ENCODE peak calls at places on chromosome 2, in six cellular contexts. I is activated naive CD4-positive, alpha-beta T cell; Z is hypothalamus; B is nephron progenitor cell; A is H9; F is SK-MEL-5. N is an unnamed sample.

GRCh38 chr2:232480201-232481190 is 7.1 kb downstream of the ECEL1 start:
- DNase-seq in I (no peak), Z (no peak), B (peak; percentile 4), A (peak; percentile 23), F (no peak), N (no peak)

GRCh38 chr2:161367675-161368074 is 48.4 kb upstream of the TBR1 start:
- DNase-seq in I (no peak), Z (no peak), B (no peak), A (no peak), F (no peak), N (no peak)

GRCh38 chr2:148928395-148928794 is 53.4 kb downstream of the KIF5C start:
- DNase-seq in I (no peak), Z (no peak), B (no peak), A (no peak), F (no peak), N (no peak)

GRCh38 chr2:108388045-108388444 is 10.3 kb downstream of the SULT1C4 start:
- DNase-seq in I (no peak), Z (no peak), B (no peak), A (no peak), F (no peak), N (no peak)

GRCh38 chr2:120379916-120380893 is 34.3 kb downstream of the INHBB start:
- DNase-seq in I (no peak), Z (no peak), B (no peak), A (no peak), F (peak; percentile 14), N (no peak)

GRCh38 chr2:230225486-230225885 is at the start of gene SP140:
- DNase-seq in I (peak; percentile 39), Z (no peak), B (no peak), A (no peak), F (no peak), N (no peak)

GRCh38 chr2:117514391-117514790 is 300.1 kb upstream of the DDX18 start:
- DNase-seq in I (no peak), Z (no peak), B (no peak), A (no peak), F (no peak), N (no peak)

GRCh38 chr2:205053827-205054410 is 508.6 kb downstream of the PARD3B start:
- DNase-seq in I (no peak), Z (no peak), B (no peak), A (no peak), F (no peak), N (no peak)

GRCh38 chr2:11753452-11753885 is 7.0 kb downstream of the LPIN1 start:
- DNase-seq in I (no peak), Z (no peak), B (no peak), A (no peak), F (no peak), N (peak; percentile 60)

GRCh38 chr2:197286805-197287595 is 23.6 kb downstream of the ANKRD44 start:
- DNase-seq in I (no peak), Z (peak; percentile 25), B (no peak), A (no peak), F (peak; percentile 90), N (no peak)

GRCh38 chr2:47239119-47239969 is 84.2 kb upstream of the STPG4 start:
- DNase-seq in I (no peak), Z (no peak), B (peak; percentile 30), A (no peak), F (no peak), N (peak; percentile 80)

GRCh38 chr2:234686088-234686890 is 189.4 kb upstream of the ARL4C start:
- DNase-seq in I (no peak), Z (no peak), B (peak; percentile 55), A (peak; percentile 90), F (no peak), N (no peak)

GRCh38 chr2:110173523-110173922 is 31.3 kb downstream of the NPHP1 start:
- DNase-seq in I (no peak), Z (no peak), B (no peak), A (no peak), F (no peak), N (no peak)

GRCh38 chr2:44730583-44730982 is 210.9 kb upstream of the SIX3 start:
- DNase-seq in I (no peak), Z (no peak), B (no peak), A (no peak), F (no peak), N (no peak)

GRCh38 chr2:74532222-74532621 is 2.5 kb downstream of the HTRA2 start:
- DNase-seq in I (no peak), Z (no peak), B (no peak), A (no peak), F (peak; percentile 76), N (no peak)

GRCh38 chr2:176234216-176234615 is 35.0 kb upstream of the MTX2 start:
- DNase-seq in I (no peak), Z (no peak), B (no peak), A (no peak), F (peak; percentile 30), N (no peak)

GRCh38 chr2:207123776-207124391 is 41.9 kb downstream of the KLF7 start:
- DNase-seq in I (no peak), Z (no peak), B (no peak), A (no peak), F (no peak), N (no peak)

GRCh38 chr2:76467326-76467725 is 756.6 kb upstream of the GCFC2 start:
- DNase-seq in I (no peak), Z (no peak), B (no peak), A (no peak), F (no peak), N (no peak)

GRCh38 chr2:207165121-207166038 is at the start of gene KLF7:
- DNase-seq in I (peak; percentile 20), Z (peak; percentile 58), B (peak; percentile 48), A (peak; percentile 50), F (no peak), N (peak; percentile 35)

GRCh38 chr2:215417400-215417951 is 18.4 kb downstream of the FN1 start:
- DNase-seq in I (no peak), Z (no peak), B (no peak), A (no peak), F (no peak), N (no peak)

GRCh38 chr2:218851286-218851685 is 8.3 kb upstream of the WNT6 start:
- DNase-seq in I (no peak), Z (no peak), B (no peak), A (no peak), F (no peak), N (no peak)

GRCh38 chr2:8394131-8394530 is 287.7 kb upstream of the ID2 start:
- DNase-seq in I (no peak), Z (no peak), B (no peak), A (no peak), F (no peak), N (no peak)

GRCh38 chr2:99430614-99431258 is 59.1 kb downstream of the REV1 start:
- DNase-seq in I (no peak), Z (no peak), B (no peak), A (no peak), F (no peak), N (no peak)